ENCODE peak calls at places on chromosomes 1 and 21, in five cellular contexts. F is IMR-90, R is upper lobe of left lung, G is lower leg skin, T is uterus. K is an unnamed sample.

GRCh38 chr1:1554926-1555915 is 14.8 kb upstream of the TMEM240 start:
- DNase-seq in F (peak; percentile 86), R (peak; percentile 72), G (no peak), T (no peak), K (no peak)

GRCh38 chr1:227728059-227728891 is 6.8 kb downstream of the JMJD4 start:
- DNase-seq in F (peak; percentile 43), R (peak; percentile 92), G (peak; percentile 94), T (peak; percentile 85), K (peak; percentile 67)

GRCh38 chr1:10969267-10969970 is 43.0 kb upstream of the TARDBP start:
- DNase-seq in F (no peak), R (no peak), G (no peak), T (no peak), K (no peak)

GRCh38 chr1:2242814-2243725 is 15.0 kb downstream of the SKI start:
- DNase-seq in F (no peak), R (no peak), G (no peak), T (no peak), K (no peak)

GRCh38 chr1:194043984-194044755 is 857.8 kb upstream of the B3GALT2 start:
- DNase-seq in F (peak; percentile 72), R (no peak), G (no peak), T (no peak), K (no peak)

GRCh38 chr1:99969260-99969728 is 502 bp upstream of the SLC35A3 start:
- DNase-seq in F (no peak), R (no peak), G (no peak), T (no peak), K (no peak)

GRCh38 chr1:14842361-14842760 is 243.9 kb downstream of the KAZN start:
- DNase-seq in F (peak; percentile 85), R (no peak), G (no peak), T (no peak), K (no peak)

GRCh38 chr1:167627615-167627864 is 2.5 kb upstream of the RCSD1 start:
- DNase-seq in F (no peak), R (no peak), G (peak; percentile 63), T (peak; percentile 1), K (no peak)

GRCh38 chr1:43372172-43372571 is 4.4 kb upstream of the ELOVL1 start:
- DNase-seq in F (peak; percentile 57), R (no peak), G (no peak), T (no peak), K (no peak)

GRCh38 chr1:109919271-109919670 is 8.6 kb downstream of the CSF1 start:
- DNase-seq in F (no peak), R (no peak), G (no peak), T (no peak), K (no peak)

GRCh38 chr1:115160728-115161127 is 71.4 kb upstream of the TSPAN2 start:
- DNase-seq in F (no peak), R (no peak), G (no peak), T (no peak), K (no peak)

GRCh38 chr1:86703696-86704455 is 500 bp upstream of the SH3GLB1 start:
- DNase-seq in F (no peak), R (no peak), G (no peak), T (no peak), K (peak; percentile 33)

GRCh38 chr1:25037174-25038074 is 107.3 kb upstream of the RUNX3 start:
- DNase-seq in F (peak; percentile 13), R (no peak), G (no peak), T (no peak), K (no peak)

GRCh38 chr1:218705391-218705790 is 360.3 kb downstream of the TGFB2 start:
- DNase-seq in F (peak; percentile 22), R (no peak), G (no peak), T (no peak), K (no peak)

GRCh38 chr1:58652351-58653184 is 47.3 kb downstream of the MYSM1 start:
- DNase-seq in F (peak; percentile 84), R (no peak), G (no peak), T (peak; percentile 74), K (no peak)

GRCh38 chr1:73593804-73594203 is 604.2 kb downstream of the LRRIQ3 start:
- DNase-seq in F (no peak), R (no peak), G (no peak), T (no peak), K (no peak)

GRCh38 chr21:38140192-38140905 is 116.4 kb upstream of the KCNJ15 start:
- DNase-seq in F (peak; percentile 25), R (no peak), G (no peak), T (no peak), K (no peak)

GRCh38 chr1:61842863-61843514 is 100.7 kb downstream of the PATJ start:
- DNase-seq in F (no peak), R (no peak), G (no peak), T (no peak), K (no peak)

GRCh38 chr1:112263464-112263863 is 132.6 kb upstream of the CTTNBP2NL start:
- DNase-seq in F (peak; percentile 57), R (no peak), G (no peak), T (no peak), K (no peak)

GRCh38 chr1:77889671-77890070 is 1.2 kb downstream of the NEXN start:
- DNase-seq in F (peak; percentile 91), R (no peak), G (no peak), T (peak; percentile 27), K (no peak)

GRCh38 chr1:198937231-198938031 is 298.6 kb downstream of the PTPRC start:
- DNase-seq in F (peak; percentile 95), R (no peak), G (peak; percentile 84), T (peak; percentile 31), K (peak; percentile 37)

GRCh38 chr1:54800899-54801759 is at the start of gene TTC22:
- DNase-seq in F (no peak), R (peak; percentile 90), G (peak; percentile 89), T (no peak), K (peak; percentile 70)

GRCh38 chr1:17149771-17150170 is 30.5 kb upstream of the PADI2 start:
- DNase-seq in F (no peak), R (peak; percentile 38), G (no peak), T (no peak), K (no peak)

GRCh38 chr21:45260191-45260795 is 27.4 kb downstream of the POFUT2 start:
- DNase-seq in F (no peak), R (no peak), G (no peak), T (no peak), K (no peak)

GRCh38 chr1:44808063-44808937 is at the start of gene BTBD19:
- DNase-seq in F (peak; percentile 91), R (peak; percentile 94), G (peak; percentile 97), T (peak; percentile 91), K (peak; percentile 67)

GRCh38 chr1:59367269-59368006 is 70.5 kb downstream of the FGGY start:
- DNase-seq in F (peak; percentile 94), R (no peak), G (peak; percentile 92), T (peak; percentile 82), K (no peak)

GRCh38 chr1:233094691-233095090 is 144.3 kb downstream of the NTPCR start:
- DNase-seq in F (no peak), R (no peak), G (no peak), T (no peak), K (no peak)

GRCh38 chr1:151210830-151211229 is 12.5 kb downstream of the PIP5K1A start:
- DNase-seq in F (peak; percentile 72), R (no peak), G (no peak), T (no peak), K (no peak)

GRCh38 chr1:24344090-24344742 is 25.1 kb downstream of the GRHL3 start:
- DNase-seq in F (no peak), R (no peak), G (no peak), T (no peak), K (no peak)

GRCh38 chr1:52033190-52034049 is at the start of gene KTI12:
- DNase-seq in F (peak; percentile 92), R (peak; percentile 93), G (peak; percentile 96), T (peak; percentile 84), K (peak; percentile 68)
- TF ChIP-seq POLR2A in F (peak; percentile 74), R (peak; percentile 74), G (no peak), T (peak; percentile 54), K (peak; percentile 38)

DNA sequence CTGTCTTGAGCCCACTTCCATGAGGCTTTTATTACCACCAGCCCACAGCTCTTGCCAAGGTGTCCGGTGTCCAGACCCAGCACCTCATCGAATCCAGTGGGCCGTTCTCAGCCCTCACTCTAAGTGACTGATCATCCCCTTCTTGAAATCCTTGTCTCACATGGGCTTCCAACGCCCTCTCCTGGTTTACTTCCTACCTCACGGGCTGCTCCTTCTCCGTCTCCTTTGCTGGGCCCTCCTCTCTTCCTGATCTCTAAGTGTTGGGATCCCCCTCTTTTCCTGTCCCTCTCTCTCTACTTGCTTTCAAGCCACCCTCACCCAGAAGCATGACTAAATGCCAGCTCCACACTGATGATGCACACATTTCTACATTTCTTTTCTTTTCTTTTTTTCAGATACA is 9.0 kb upstream of the RHBG start:
- DNase-seq in F (peak; percentile 43), R (no peak), G (peak; percentile 67), T (no peak), K (no peak)
- TF ChIP-seq CTCF in F (peak; percentile 52), R (no peak), G (no peak), T (no peak), K (no peak)

GRCh38 chr1:8858112-8858668 is 20.3 kb downstream of the ENO1 start:
- DNase-seq in F (peak; percentile 88), R (no peak), G (no peak), T (no peak), K (no peak)
- TF ChIP-seq POLR2A in F (no peak), R (no peak), G (no peak), T (no peak), K (no peak)

GRCh38 chr1:245155186-245156040 is 628 bp downstream of the KIF26B start:
- DNase-seq in F (peak; percentile 15), R (peak; percentile 83), G (peak; percentile 80), T (no peak), K (no peak)
- TF ChIP-seq CTCF in F (no peak), R (no peak), G (no peak), T (no peak), K (no peak)

K was measured in breast epithelium.